ENCODE peak calls at places on chromosomes 3 and 15, in five cellular contexts. P is breast epithelium, Y is psoas muscle, S is GM23338, L is cardiac fibroblast. G is an unnamed sample.

GRCh38 chr15:90730290-90730689 is 13.1 kb downstream of the BLM start:
- DNase-seq in P (no peak), Y (no peak), S (no peak), L (no peak), G (no peak)

GRCh38 chr3:144128117-144128892 is 156.7 kb downstream of the DIPK2A start:
- DNase-seq in P (no peak), Y (no peak), S (peak), L (no peak), G (peak)

GRCh38 chr3:124107074-124107473 is 115.2 kb upstream of the ROPN1 start:
- DNase-seq in P (no peak), Y (no peak), S (no peak), L (no peak), G (no peak)

GRCh38 chr15:96362001-96362758 is 31.7 kb downstream of the NR2F2 start:
- DNase-seq in P (no peak), Y (no peak), S (peak), L (no peak), G (no peak)

GRCh38 chr3:160948273-160948672 is 156.9 kb downstream of the B3GALNT1 start:
- DNase-seq in P (no peak), Y (no peak), S (no peak), L (no peak), G (no peak)

GRCh38 chr3:98521897-98522537 is 685 bp downstream of the CLDND1 start:
- DNase-seq in P (peak), Y (peak), S (peak), L (peak), G (peak)

GRCh38 chr15:70492240-70493177 is 270.8 kb downstream of the UACA start:
- DNase-seq in P (peak), Y (peak), S (peak), L (peak), G (peak)

GRCh38 chr15:65595960-65596359 is 15.0 kb downstream of the INTS14 start:
- DNase-seq in P (no peak), Y (no peak), S (peak), L (peak), G (peak)

GRCh38 chr3:153287017-153287416 is 125.0 kb downstream of the RAP2B start:
- DNase-seq in P (no peak), Y (no peak), S (no peak), L (no peak), G (no peak)

GRCh38 chr15:50181206-50181982 is 602 bp upstream of the SLC27A2 start:
- DNase-seq in P (no peak), Y (no peak), S (peak), L (no peak), G (no peak)

GRCh38 chr3:128693696-128694095 is 32.3 kb upstream of the RAB7A start:
- DNase-seq in P (no peak), Y (no peak), S (no peak), L (no peak), G (no peak)

GRCh38 chr3:182438398-182438797 is 354.9 kb upstream of the ATP11B start:
- DNase-seq in P (no peak), Y (no peak), S (no peak), L (no peak), G (no peak)

GRCh38 chr3:177358085-177358967 is 161.0 kb upstream of the TBL1XR1 start:
- DNase-seq in P (peak), Y (peak), S (peak), L (peak), G (peak)

GRCh38 chr3:141681390-141681780 is 56.7 kb upstream of the RNF7 start:
- DNase-seq in P (no peak), Y (no peak), S (no peak), L (no peak), G (no peak)

GRCh38 chr15:92882697-92883642 is 17.2 kb upstream of the CHD2 start:
- DNase-seq in P (no peak), Y (peak), S (no peak), L (no peak), G (no peak)
- TF ChIP-seq CTCF in P (no peak), Y (no peak), S (no peak), L (no peak), G (no peak)

DNA sequence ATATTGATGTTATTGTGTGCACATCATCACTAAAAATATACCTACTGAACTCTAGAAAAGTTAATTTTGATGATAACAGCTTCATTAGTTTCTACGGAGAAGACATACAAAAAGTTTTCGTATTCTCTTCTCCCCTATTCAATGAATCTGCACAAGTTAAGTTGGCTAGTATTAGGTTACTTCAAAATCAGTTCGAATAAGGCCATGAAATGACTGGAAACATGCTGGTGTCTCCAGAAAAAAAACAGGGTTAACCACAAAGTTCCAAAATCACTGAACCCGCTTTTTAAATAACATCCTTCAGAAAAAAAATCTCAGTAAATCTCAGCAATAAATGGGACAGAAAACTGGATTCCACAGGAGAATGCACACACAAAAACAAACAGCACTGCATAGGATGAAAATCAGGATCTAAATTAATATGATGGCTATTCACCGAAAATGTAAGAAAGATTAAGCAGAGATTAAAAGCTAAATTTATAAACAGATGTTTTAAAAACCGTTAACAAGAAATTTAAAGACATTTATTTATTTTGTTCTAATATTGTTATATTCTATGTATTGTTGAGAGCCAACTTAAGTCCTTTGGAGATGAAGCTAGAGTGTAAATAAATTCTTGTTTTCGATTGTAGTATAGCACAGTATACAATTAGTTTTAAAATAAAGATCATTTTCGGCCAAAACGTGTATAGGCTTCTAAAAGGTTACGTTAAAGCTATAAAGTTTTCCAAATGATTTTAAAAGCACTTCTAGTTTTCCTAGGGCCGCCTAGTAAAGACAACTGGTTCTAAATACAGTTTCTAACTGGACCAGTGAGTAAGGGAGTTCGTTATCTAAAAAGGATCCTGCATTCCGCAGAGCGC is 1.0 kb downstream of the IGSF11 start:
- DNase-seq in P (no peak), Y (no peak), S (no peak), L (no peak), G (no peak)
- H3K4me3 ChIP-seq in P (peak), Y (peak), S (peak), L (no peak), G (no peak)

DNA sequence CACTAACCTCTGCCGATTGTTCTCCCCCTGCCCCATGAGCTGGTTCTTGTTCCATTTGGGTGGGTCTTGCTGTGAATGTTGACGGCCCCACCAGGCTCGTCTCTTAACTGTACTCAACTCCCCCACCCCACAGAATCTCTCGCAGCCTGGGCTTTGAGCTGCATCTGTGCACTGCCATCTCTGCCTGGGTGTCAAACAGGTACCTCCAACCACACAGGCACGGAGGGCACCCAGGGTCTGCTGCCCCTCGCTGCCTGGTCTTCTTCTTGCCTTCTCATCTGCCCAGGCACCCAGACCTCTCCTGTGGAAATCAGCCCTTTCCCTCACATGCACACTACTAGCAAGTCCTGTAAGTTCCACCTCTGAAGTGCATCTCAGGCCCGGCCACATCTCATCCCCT is 10.1 kb downstream of the TLR9 start:
- DNase-seq in P (no peak), Y (no peak), S (no peak), L (no peak), G (no peak)
- TF ChIP-seq CTCF in P (no peak), Y (no peak), S (no peak), L (no peak), G (no peak)

GRCh38 chr15:55221090-55222011 is 24.6 kb upstream of the RSL24D1 start:
- DNase-seq in P (no peak), Y (no peak), S (peak), L (peak), G (peak)
- H3K4me3 ChIP-seq in P (no peak), Y (no peak), S (no peak), L (no peak), G (peak)

DNA sequence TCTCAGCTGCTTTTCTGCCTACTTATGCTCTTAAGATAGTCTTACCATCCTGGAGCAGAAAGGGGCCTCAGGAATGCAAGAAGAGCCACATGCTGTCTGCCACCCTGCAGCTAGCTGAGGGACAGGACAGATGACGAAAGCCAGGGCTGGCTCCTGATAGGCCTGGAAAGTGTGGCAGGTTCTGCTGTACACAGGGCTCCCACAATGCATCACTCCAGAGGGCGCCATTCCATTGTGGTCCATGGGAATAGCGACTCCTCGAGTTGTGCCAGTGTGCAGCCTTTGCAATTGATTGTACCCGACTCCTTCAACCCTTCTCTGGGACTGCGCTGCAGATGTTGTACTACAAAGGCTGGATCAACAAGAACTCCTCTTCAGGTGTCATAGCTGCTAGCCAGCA is 11.2 kb downstream of the ACAN start:
- DNase-seq in P (no peak), Y (no peak), S (no peak), L (no peak), G (no peak)
- TF ChIP-seq CTCF in P (no peak), Y (no peak), S (peak), L (no peak), G (no peak)

DNA sequence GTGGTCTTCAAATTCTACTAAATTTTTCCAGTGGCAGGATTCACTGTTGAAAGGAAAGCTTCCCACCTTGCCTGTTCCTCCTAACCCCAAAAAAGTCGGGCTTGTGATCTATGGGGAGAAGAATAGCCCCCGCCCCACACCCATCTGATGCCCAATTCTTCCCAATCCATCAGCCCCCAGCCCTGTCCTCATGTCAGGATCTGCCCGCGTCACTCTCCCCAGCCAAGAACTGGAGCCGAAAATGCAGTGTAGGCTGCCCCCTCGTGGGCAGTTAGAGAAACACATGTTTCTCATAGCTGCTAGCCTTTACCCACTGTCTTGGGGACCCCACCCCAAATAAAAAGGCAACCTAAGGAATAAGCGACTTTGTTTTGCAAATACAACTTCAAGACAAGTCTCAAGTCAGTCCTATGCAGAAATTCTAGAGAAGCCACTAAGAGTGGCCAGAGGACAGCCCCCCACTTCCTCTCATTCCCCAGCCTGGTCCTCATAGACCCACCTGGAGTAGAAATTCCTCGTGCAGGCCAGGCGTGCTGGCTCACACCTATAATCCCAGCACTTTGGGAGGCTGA is 13.0 kb upstream of the CSK start:
- DNase-seq in P (peak), Y (peak), S (peak), L (peak), G (peak)
- H3K4me3 ChIP-seq in P (no peak), Y (no peak), S (peak), L (no peak), G (no peak)

GRCh38 chr3:164236856-164237255 is 841.4 kb downstream of the SI start:
- DNase-seq in P (no peak), Y (no peak), S (no peak), L (no peak), G (no peak)
- TF ChIP-seq CTCF in P (no peak), Y (no peak), S (no peak), L (no peak), G (no peak)

G was measured in choroid plexus epithelial cell.